ENCODE peak calls at places on chromosomes 11 and 22, in four cellular contexts. One of them, this sample, is unnamed. For H3K4me1, the result is how much of the 10 kb centered on the place peaks cover.

GRCh38 chr11:26741036-26741435 is 19.2 kb upstream of the SLC5A12 start:
- DNase-seq in adrenal gland: no peak
- DNase-seq in upper lobe of right lung: no peak
- DNase-seq in A673: peak
- DNase-seq in this sample: no peak

GRCh38 chr11:14124886-14125285 is 162.4 kb downstream of the SPON1 start:
- DNase-seq in adrenal gland: no peak
- DNase-seq in upper lobe of right lung: no peak
- DNase-seq in A673: no peak
- DNase-seq in this sample: no peak

GRCh38 chr11:1390603-1391164 is 950 bp downstream of the BRSK2 start:
- DNase-seq in adrenal gland: peak
- DNase-seq in upper lobe of right lung: no peak
- DNase-seq in A673: no peak
- DNase-seq in this sample: peak

GRCh38 chr11:75140269-75141138 is 10.4 kb upstream of the SLCO2B1 start:
- DNase-seq in adrenal gland: peak
- DNase-seq in upper lobe of right lung: peak
- DNase-seq in A673: peak
- DNase-seq in this sample: peak

GRCh38 chr11:9616042-9616640 is 42.7 kb downstream of the WEE1 start:
- DNase-seq in adrenal gland: no peak
- DNase-seq in upper lobe of right lung: no peak
- DNase-seq in A673: no peak
- DNase-seq in this sample: no peak

GRCh38 chr11:68994161-68994890 is 13.5 kb upstream of the MRGPRD start:
- DNase-seq in adrenal gland: peak
- DNase-seq in upper lobe of right lung: peak
- DNase-seq in A673: no peak
- DNase-seq in this sample: peak

GRCh38 chr11:78654866-78655265 is 80.2 kb upstream of the NARS2 start:
- DNase-seq in adrenal gland: no peak
- DNase-seq in upper lobe of right lung: no peak
- DNase-seq in A673: no peak
- DNase-seq in this sample: no peak

GRCh38 chr11:76577199-76577920 is 93.2 kb downstream of the LRRC32 start:
- DNase-seq in adrenal gland: no peak
- DNase-seq in upper lobe of right lung: peak
- DNase-seq in A673: peak
- DNase-seq in this sample: no peak

GRCh38 chr11:9180784-9181183 is 84.4 kb downstream of the DENND5A start:
- DNase-seq in adrenal gland: no peak
- DNase-seq in upper lobe of right lung: no peak
- DNase-seq in A673: no peak
- DNase-seq in this sample: no peak

GRCh38 chr11:31764766-31765165 is 46.4 kb downstream of the PAX6 start:
- DNase-seq in adrenal gland: no peak
- DNase-seq in upper lobe of right lung: no peak
- DNase-seq in A673: peak
- DNase-seq in this sample: no peak
- TF ChIP-seq CTCF in adrenal gland: no peak
- TF ChIP-seq CTCF in upper lobe of right lung: no peak
- TF ChIP-seq CTCF in A673: no peak
- TF ChIP-seq CTCF in this sample: no peak

GRCh38 chr22:50687829-50688228 is 15.2 kb downstream of the SHANK3 start:
- DNase-seq in adrenal gland: no peak
- DNase-seq in upper lobe of right lung: no peak
- DNase-seq in A673: no peak
- DNase-seq in this sample: no peak
- H3K4me1 ChIP-seq in adrenal gland: under half
- H3K4me1 ChIP-seq in upper lobe of right lung: under half
- H3K4me1 ChIP-seq in A673: under half
- H3K4me1 ChIP-seq in this sample: under half

GRCh38 chr11:109062445-109062844 is 359.5 kb upstream of the C11orf87 start:
- DNase-seq in adrenal gland: no peak
- DNase-seq in upper lobe of right lung: no peak
- DNase-seq in A673: no peak
- DNase-seq in this sample: no peak
- TF ChIP-seq CTCF in adrenal gland: no peak
- TF ChIP-seq CTCF in upper lobe of right lung: no peak
- TF ChIP-seq CTCF in A673: no peak
- TF ChIP-seq CTCF in this sample: no peak

DNA sequence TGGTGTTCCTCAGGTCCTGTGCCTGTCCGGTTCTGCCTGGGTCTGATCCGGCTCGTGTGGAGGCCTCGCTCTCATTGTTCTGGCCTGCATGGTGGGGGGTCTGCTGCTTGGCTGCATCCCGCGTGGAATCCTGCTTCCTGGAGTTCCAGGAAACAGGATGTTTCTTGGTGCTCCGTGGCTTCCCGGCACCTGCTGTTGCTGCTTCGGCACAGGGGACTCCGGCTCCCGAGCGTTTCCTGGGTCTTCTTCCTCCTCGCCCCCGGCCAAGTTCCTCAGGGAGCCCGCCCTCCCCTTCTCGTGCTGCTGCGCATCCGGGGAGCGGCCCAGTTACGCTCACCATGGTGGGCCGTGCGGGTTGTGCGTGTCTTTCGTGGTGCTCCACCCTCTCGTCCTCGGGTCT is 29.9 kb downstream of the GLB1L2 start:
- DNase-seq in adrenal gland: no peak
- DNase-seq in upper lobe of right lung: peak
- DNase-seq in A673: no peak
- DNase-seq in this sample: no peak
- H3K4me1 ChIP-seq in adrenal gland: under half
- H3K4me1 ChIP-seq in upper lobe of right lung: under half
- H3K4me1 ChIP-seq in A673: under half
- H3K4me1 ChIP-seq in this sample: under half

GRCh38 chr11:130388607-130389205 is 39.7 kb downstream of the ADAMTS8 start:
- DNase-seq in adrenal gland: no peak
- DNase-seq in upper lobe of right lung: no peak
- DNase-seq in A673: no peak
- DNase-seq in this sample: no peak

GRCh38 chr11:130389315-130389935 is 39.0 kb downstream of the ADAMTS8 start:
- DNase-seq in adrenal gland: no peak
- DNase-seq in upper lobe of right lung: no peak
- DNase-seq in A673: no peak
- DNase-seq in this sample: no peak

GRCh38 chr11:130391692-130392091 is 36.7 kb downstream of the ADAMTS8 start:
- DNase-seq in adrenal gland: no peak
- DNase-seq in upper lobe of right lung: no peak
- DNase-seq in A673: no peak
- DNase-seq in this sample: no peak

DNA sequence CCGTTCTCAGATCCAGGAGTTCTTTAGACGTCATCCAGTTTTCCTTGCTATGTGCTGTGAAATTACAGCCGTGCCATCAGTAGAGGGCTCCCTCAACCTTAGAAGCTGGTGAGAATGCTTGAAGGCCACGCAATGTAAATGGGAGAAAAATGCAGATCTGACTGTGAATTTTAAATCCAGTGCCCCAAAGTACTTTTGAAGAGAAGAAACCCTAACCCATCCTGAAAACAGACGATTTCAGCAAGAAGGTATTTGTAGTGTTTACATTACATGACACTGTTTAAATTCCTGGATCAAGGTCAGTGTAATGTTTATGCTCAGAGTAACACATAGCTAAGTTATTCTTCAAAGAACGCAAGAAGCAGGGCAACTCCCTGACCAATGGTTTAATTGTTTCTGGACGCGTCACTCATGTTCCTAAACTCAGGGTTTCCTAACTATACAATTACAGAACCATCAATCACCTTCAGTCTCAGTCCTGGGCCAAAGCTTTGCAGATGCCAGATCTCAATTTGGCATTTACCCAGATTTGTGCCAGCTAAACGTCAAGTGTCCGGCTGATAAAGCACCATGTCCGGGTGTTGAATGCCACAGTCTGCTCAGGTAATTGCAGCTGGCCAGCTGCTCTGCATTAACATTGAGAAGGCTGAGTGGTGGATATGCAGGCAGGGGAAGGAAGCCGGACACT is 38.2 kb downstream of the ADAMTS8 start:
- DNase-seq in adrenal gland: no peak
- DNase-seq in upper lobe of right lung: no peak
- DNase-seq in A673: peak
- DNase-seq in this sample: peak
- TF ChIP-seq CTCF in adrenal gland: no peak
- TF ChIP-seq CTCF in upper lobe of right lung: peak
- TF ChIP-seq CTCF in A673: peak
- TF ChIP-seq CTCF in this sample: no peak

DNA sequence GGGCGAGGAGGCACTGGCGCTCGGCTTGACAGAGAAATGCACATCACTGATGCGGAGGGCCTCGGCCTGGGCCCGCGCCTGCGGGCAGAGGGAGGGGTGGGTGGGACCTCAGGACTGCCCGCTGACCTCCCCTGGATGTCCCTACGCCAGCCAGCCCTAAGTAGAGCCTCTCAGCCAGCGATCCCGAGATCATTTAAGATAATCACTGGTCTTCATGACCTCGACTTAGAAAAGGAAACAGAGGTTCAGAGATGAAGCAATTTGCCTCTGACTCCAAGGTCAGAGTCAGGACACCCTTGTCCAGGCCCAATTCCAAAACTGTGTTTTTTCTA is 4.9 kb downstream of the CBX6 start:
- DNase-seq in adrenal gland: no peak
- DNase-seq in upper lobe of right lung: no peak
- DNase-seq in A673: no peak
- DNase-seq in this sample: no peak
- H3K4me1 ChIP-seq in adrenal gland: under half
- H3K4me1 ChIP-seq in upper lobe of right lung: under half
- H3K4me1 ChIP-seq in A673: half or more
- H3K4me1 ChIP-seq in this sample: under half

GRCh38 chr11:130826572-130826971 is 89.7 kb downstream of the SNX19 start:
- DNase-seq in adrenal gland: no peak
- DNase-seq in upper lobe of right lung: no peak
- DNase-seq in A673: no peak
- DNase-seq in this sample: no peak

GRCh38 chr11:130825621-130826020 is 90.7 kb downstream of the SNX19 start:
- DNase-seq in adrenal gland: no peak
- DNase-seq in upper lobe of right lung: no peak
- DNase-seq in A673: no peak
- DNase-seq in this sample: no peak

GRCh38 chr11:130828741-130829140 is 87.5 kb downstream of the SNX19 start:
- DNase-seq in adrenal gland: no peak
- DNase-seq in upper lobe of right lung: no peak
- DNase-seq in A673: no peak
- DNase-seq in this sample: no peak

GRCh38 chr11:130829801-130830562 is 86.3 kb downstream of the SNX19 start:
- DNase-seq in adrenal gland: no peak
- DNase-seq in upper lobe of right lung: no peak
- DNase-seq in A673: no peak
- DNase-seq in this sample: peak

GRCh38 chr11:130827697-130828377 is 88.4 kb downstream of the SNX19 start:
- DNase-seq in adrenal gland: peak
- DNase-seq in upper lobe of right lung: no peak
- DNase-seq in A673: peak
- DNase-seq in this sample: peak
- TF ChIP-seq CTCF in adrenal gland: peak
- TF ChIP-seq CTCF in upper lobe of right lung: peak
- TF ChIP-seq CTCF in A673: peak
- TF ChIP-seq CTCF in this sample: no peak